ENCODE peak calls at places on chromosomes 5 and 9, in four cellular contexts. K, A, Z and R are unnamed samples.

GRCh38 chr5:81850494-81850893 is 99.6 kb upstream of the SSBP2 start:
- DNase-seq in K (no peak), A (peak; percentile 43), Z (no peak), R (no peak)

GRCh38 chr5:143200781-143201398 is 202.6 kb downstream of the NR3C1 start:
- DNase-seq in K (peak; percentile 89), A (peak; percentile 81), Z (no peak), R (peak; percentile 50)

GRCh38 chr5:56900858-56901578 is 8.4 kb upstream of the SETD9 start:
- DNase-seq in K (peak; percentile 52), A (peak; percentile 38), Z (peak; percentile 10), R (peak; percentile 23)

GRCh38 chr5:146595088-146595487 is 79.1 kb upstream of the GPR151 start:
- DNase-seq in K (no peak), A (no peak), Z (no peak), R (no peak)

GRCh38 chr5:157865844-157866243 is 6.9 kb upstream of the CLINT1 start:
- DNase-seq in K (no peak), A (peak; percentile 85), Z (no peak), R (no peak)

GRCh38 chr5:1174122-1174936 is 27.1 kb upstream of the SLC6A19 start:
- DNase-seq in K (peak; percentile 83), A (peak; percentile 74), Z (peak; percentile 75), R (peak; percentile 84)

GRCh38 chr9:90961375-90961774 is 159.8 kb downstream of the SYK start:
- DNase-seq in K (peak; percentile 14), A (peak; percentile 20), Z (no peak), R (peak; percentile 72)

GRCh38 chr9:134607971-134608370 is 33.6 kb upstream of the COL5A1 start:
- DNase-seq in K (peak; percentile 71), A (peak; percentile 57), Z (no peak), R (no peak)

GRCh38 chr9:127780126-127780885 is 1.8 kb upstream of the SH2D3C start:
- DNase-seq in K (no peak), A (no peak), Z (no peak), R (peak; percentile 36)

GRCh38 chr9:127781821-127782220 is 3.4 kb upstream of the SH2D3C start:
- DNase-seq in K (no peak), A (no peak), Z (no peak), R (no peak)

GRCh38 chr9:127783644-127784043 is 2.2 kb upstream of the CDK9 start:
- DNase-seq in K (no peak), A (no peak), Z (no peak), R (no peak)

GRCh38 chr9:127785023-127785932 is 556 bp upstream of the CDK9 start:
- DNase-seq in K (peak; percentile 88), A (peak; percentile 64), Z (peak; percentile 87), R (peak; percentile 92)

GRCh38 chr9:127783111-127783621 is 2.7 kb upstream of the CDK9 start:
- DNase-seq in K (no peak), A (no peak), Z (no peak), R (no peak)
- H3K4me1 ChIP-seq in K (peaks cover 11% of the 10 kb centered on the region), A (no peaks in the 10 kb centered on the region), Z (peaks cover 25% of the 10 kb centered on the region), R (peaks cover 20% of the 10 kb centered on the region)

GRCh38 chr5:131515348-131515747 is 119.7 kb downstream of the RAPGEF6 start:
- DNase-seq in K (no peak), A (peak; percentile 21), Z (no peak), R (no peak)
- H3K36me3 ChIP-seq in K (no peaks in the 10 kb centered on the region), A (no peaks in the 10 kb centered on the region), Z (no peaks in the 10 kb centered on the region), R (peaks cover 16% of the 10 kb centered on the region)

GRCh38 chr5:109844148-109844547 is 154.4 kb downstream of the MAN2A1 start:
- DNase-seq in K (peak; percentile 14), A (peak; percentile 28), Z (no peak), R (no peak)
- TF ChIP-seq CTCF in K (peak; percentile 33), A (peak; percentile 46), Z (peak; percentile 21), R (peak; percentile 48)

DNA sequence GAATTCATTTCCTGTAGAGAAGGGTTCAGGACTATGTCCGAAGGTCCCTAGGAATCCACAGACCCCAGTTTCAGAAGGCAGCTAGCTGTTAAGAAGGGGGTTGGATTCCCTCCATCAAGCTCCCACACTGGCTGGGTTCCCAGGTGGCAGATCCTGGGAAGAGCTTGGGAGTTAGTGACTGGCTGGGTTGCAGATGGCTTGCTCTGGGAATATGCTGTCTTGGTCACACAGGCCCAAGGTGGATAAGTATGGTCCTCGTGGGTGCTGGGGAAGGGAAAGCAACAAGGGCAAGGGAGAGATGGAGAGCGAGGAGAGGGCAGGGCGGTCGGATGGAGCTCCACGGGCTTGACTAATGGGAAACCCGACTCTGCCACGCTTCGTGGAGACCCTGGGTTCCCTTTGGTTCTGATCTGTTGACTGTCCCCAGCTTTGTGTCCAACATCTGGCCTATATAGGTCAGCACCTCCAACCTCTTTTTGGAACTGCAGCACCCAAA is 17.4 kb downstream of the SH3PXD2B start:
- DNase-seq in K (no peak), A (no peak), Z (no peak), R (no peak)
- H3K4me1 ChIP-seq in K (peaks cover 41% of the 10 kb centered on the region), A (peaks cover 18% of the 10 kb centered on the region), Z (peaks cover 26% of the 10 kb centered on the region), R (peaks cover 18% of the 10 kb centered on the region)

DNA sequence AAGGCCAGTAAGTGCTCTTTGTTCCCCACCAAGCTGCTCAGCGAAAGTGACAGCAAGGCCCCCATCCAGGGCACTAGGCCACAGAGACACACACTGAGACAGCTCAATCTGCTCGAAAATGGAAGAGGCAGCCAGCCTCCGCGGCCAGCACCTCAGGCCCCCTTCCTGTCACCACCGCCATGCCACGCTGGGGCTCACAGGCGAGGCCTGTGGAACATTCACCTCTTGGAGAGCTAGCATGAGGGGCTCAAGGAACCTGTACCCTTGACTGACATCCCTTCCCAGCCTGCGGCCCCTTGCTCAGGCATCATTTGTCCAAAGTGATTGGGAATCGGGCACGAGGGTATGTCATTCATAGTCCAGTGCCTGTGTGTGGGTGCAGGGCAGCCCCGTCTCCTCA is 71.3 kb downstream of the PAX5 start:
- DNase-seq in K (no peak), A (no peak), Z (no peak), R (no peak)
- H3K36me3 ChIP-seq in K (no peaks in the 10 kb centered on the region), A (no peaks in the 10 kb centered on the region), Z (no peaks in the 10 kb centered on the region), R (peaks cover 51% of the 10 kb centered on the region)

DNA sequence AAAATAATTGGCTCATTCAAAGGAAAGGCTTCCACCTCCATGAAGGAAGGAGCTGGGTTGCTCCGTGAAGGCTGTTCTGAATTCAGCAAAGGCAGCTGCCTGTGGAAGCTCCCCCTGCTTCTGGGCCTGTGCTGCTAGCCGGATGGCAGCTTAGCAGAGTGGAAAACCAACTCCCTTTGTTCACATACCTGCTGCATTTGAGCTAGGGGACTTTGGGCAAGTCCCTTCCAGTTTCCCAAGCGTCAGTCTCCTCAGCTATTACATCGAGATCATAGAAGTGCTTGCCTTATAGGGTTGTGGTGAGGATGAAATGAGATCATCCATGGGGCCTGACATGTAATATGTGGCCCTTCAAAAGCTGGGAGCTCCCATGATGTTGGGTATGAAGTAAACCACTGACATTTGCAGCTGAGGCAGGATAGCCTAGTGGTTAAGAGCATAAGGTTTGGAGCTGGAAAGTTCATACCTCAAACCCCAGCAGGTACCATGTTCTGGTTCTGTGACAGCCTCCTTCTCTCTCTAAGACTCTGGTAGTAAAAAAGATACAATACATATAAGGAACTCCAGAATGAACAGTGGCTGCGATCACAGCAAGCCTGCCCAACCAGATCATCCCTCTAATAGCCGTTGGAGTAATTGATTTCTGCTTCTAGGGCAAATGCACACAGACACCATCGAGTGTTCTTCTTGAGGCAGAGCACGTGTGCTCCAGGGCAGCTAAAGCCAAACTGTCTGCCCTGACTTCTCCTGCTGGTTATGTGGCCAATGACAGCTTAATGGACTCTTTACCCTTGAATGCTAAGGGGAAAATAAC is 11.0 kb upstream of the DENND1A start:
- DNase-seq in K (no peak), A (no peak), Z (no peak), R (no peak)
- TF ChIP-seq CTCF in K (no peak), A (no peak), Z (no peak), R (no peak)